ENCODE peak calls at places on chromosomes 2 and 18, in seven cellular contexts. E is NCI-H1092; W is stimulated activated CD4-positive, alpha-beta T cell treated with anti-CD3 and anti-CD28 coated beads, Interleukin-1b, Interleukin-23, amount 100 ng/mL, for 1 hour; Q is skeletal muscle cell; C is fibroblast of villous mesenchyme; T is NCI-H146; L is activated CD8-positive, alpha-beta memory T cell treated with anti-CD3 and anti-CD28 coated beads, Interleukin-2, amount 50 U/mL, for 4 hours. D is an unnamed sample.

GRCh38 chr2:217611056-217611455 is 391.7 kb downstream of the TNS1 start:
- DNase-seq in E (no peak), W (no peak), Q (no peak), C (no peak), T (no peak), L (no peak), D (no peak)

GRCh38 chr2:128636802-128637147 is 318.1 kb upstream of the HS6ST1 start:
- DNase-seq in E (no peak), W (no peak), Q (no peak), C (no peak), T (no peak), L (no peak), D (no peak)

GRCh38 chr2:57076856-57077255 is 893.1 kb downstream of the CCDC85A start:
- DNase-seq in E (no peak), W (no peak), Q (no peak), C (peak), T (no peak), L (no peak), D (no peak)

GRCh38 chr2:240972636-240973521 is 25.5 kb upstream of the SNED1 start:
- DNase-seq in E (peak), W (no peak), Q (no peak), C (peak), T (peak), L (no peak), D (no peak)

GRCh38 chr2:20449501-20450200 is 2.8 kb downstream of the RHOB start:
- DNase-seq in E (no peak), W (no peak), Q (no peak), C (peak), T (no peak), L (no peak), D (peak)

GRCh38 chr2:237687666-237688065 is 60.3 kb downstream of the LRRFIP1 start:
- DNase-seq in E (no peak), W (no peak), Q (peak), C (peak), T (no peak), L (peak), D (no peak)

GRCh38 chr18:76721207-76721996 is 101.0 kb upstream of the ZNF236 start:
- DNase-seq in E (no peak), W (no peak), Q (no peak), C (no peak), T (no peak), L (peak), D (peak)

GRCh38 chr2:134522436-134522835 is 196.4 kb downstream of the TMEM163 start:
- DNase-seq in E (no peak), W (no peak), Q (no peak), C (no peak), T (no peak), L (no peak), D (no peak)

D was measured in Peyer's patch.